ENCODE peak calls at places on chromosomes 11 and 22, in eight cellular contexts. S is tibial artery, X is type B pancreatic cell, Y is CD14-positive monocyte, F is progenitor cell of endocrine pancreas, U is HFF-Myc, V is heart left ventricle, I is upper lobe of right lung. C is an unnamed sample.
A peak's percentile ranks its signal among the peaks of the same experiment; 100 is the strongest.

GRCh38 chr22:47927811-47928210 is 1165.4 kb downstream of the TBC1D22A start:
- DNase-seq in Y (no peak), U (no peak), X (no peak), I (no peak), V (no peak), F (no peak), S (no peak), C (no peak)

GRCh38 chr11:47408598-47409439 is 429 bp downstream of the SLC39A13 start:
- DNase-seq in V (peak; percentile 60), S (peak; percentile 56), F (no peak), Y (no peak), X (no peak), U (peak; percentile 59), I (peak; percentile 71), C (peak; percentile 93)

GRCh38 chr11:117417342-117417741 is 89.7 kb downstream of the CEP164 start:
- DNase-seq in I (peak; percentile 21), X (no peak), V (no peak), Y (no peak), S (no peak), U (no peak), F (no peak), C (peak; percentile 56)

GRCh38 chr22:22343603-22344276 is 99.2 kb downstream of the VPREB1 start:
- DNase-seq in X (no peak), Y (peak; percentile 81), I (no peak), V (no peak), F (no peak), S (no peak), U (no peak), C (no peak)

GRCh38 chr22:49404020-49404419 is 423.7 kb downstream of the BRD1 start:
- DNase-seq in F (no peak), Y (no peak), U (no peak), V (no peak), I (no peak), S (no peak), X (peak; percentile 40), C (peak; percentile 52)

GRCh38 chr11:126312903-126313460 is 9.1 kb downstream of the DCPS start:
- DNase-seq in F (no peak), V (no peak), S (no peak), I (no peak), X (no peak), Y (no peak), U (no peak), C (no peak)

GRCh38 chr11:14625804-14626203 is 17.8 kb upstream of the PDE3B start:
- DNase-seq in S (no peak), I (no peak), F (no peak), X (no peak), Y (no peak), V (no peak), U (no peak), C (no peak)

GRCh38 chr11:61693897-61694840 is 14.0 kb downstream of the DAGLA start:
- DNase-seq in U (no peak), X (no peak), Y (no peak), S (no peak), I (no peak), F (no peak), V (peak; percentile 64), C (no peak)

GRCh38 chr11:37511425-37511933 is 913.4 kb upstream of the RAG2 start:
- DNase-seq in U (no peak), I (no peak), X (no peak), V (no peak), F (no peak), Y (no peak), S (no peak), C (no peak)

GRCh38 chr11:27293500-27294417 is 69.3 kb downstream of the CCDC34 start:
- DNase-seq in S (no peak), Y (no peak), F (no peak), I (no peak), V (no peak), X (no peak), U (no peak), C (no peak)

GRCh38 chr22:27317156-27317555 is 484.4 kb downstream of the MN1 start:
- DNase-seq in S (no peak), U (no peak), Y (no peak), X (no peak), V (no peak), F (no peak), I (no peak), C (no peak)

GRCh38 chr11:74846770-74847169 is 98.1 kb downstream of the RNF169 start:
- DNase-seq in U (no peak), V (no peak), S (no peak), F (no peak), X (no peak), I (no peak), Y (no peak), C (no peak)

GRCh38 chr11:1628506-1629325 is 859 bp upstream of the KRTAP5-5 start:
- DNase-seq in I (peak; percentile 81), S (no peak), Y (no peak), X (no peak), V (peak; percentile 49), F (peak; percentile 65), U (no peak), C (peak; percentile 75)

GRCh38 chr22:50601669-50602337 is 1.2 kb downstream of the MAPK8IP2 start:
- DNase-seq in X (no peak), S (no peak), U (no peak), V (no peak), I (no peak), Y (no peak), F (no peak), C (no peak)

GRCh38 chr11:11622772-11623531 is 1.1 kb upstream of the GALNT18 start:
- DNase-seq in I (no peak), X (no peak), U (no peak), V (no peak), Y (no peak), S (no peak), F (no peak), C (no peak)

DNA sequence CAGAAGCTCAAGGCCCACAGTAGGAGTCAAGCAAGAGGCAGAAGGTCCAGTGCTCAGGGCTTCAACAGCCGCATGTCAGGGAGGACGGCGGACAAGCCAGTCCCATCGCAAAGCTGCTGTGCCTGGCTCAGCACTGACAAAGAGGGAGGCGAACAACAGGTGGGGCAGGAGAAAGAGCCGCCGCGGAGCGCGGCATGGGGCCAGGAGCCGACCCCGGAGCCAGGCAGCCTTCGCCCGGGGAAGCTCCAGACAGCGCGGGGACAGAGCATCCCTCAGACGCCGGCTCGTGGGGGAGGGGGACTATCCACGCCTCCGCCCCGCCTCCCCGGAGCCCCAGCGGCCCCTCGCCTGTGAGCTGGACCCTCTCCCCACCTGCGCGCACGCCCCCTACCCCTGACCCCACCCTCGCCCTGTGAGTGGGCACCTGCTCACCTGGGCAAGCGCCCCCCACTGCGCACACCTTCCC is 369 bp downstream of the DHCR7 start:
- DNase-seq in S (peak; percentile 25), Y (no peak), V (peak; percentile 51), I (peak; percentile 76), U (no peak), X (no peak), F (no peak), C (no peak)
- TF ChIP-seq CTCF in S (no peak), Y (no peak), V (no peak), I (no peak), U (no peak), X (no peak), F (no peak), C (no peak)

GRCh38 chr11:91527380-91528030 is 697.1 kb upstream of the FAT3 start:
- DNase-seq in I (no peak), V (no peak), S (no peak), U (no peak), F (no peak), Y (no peak), X (no peak), C (no peak)
- TF ChIP-seq CTCF in I (no peak), V (no peak), S (no peak), U (no peak), F (no peak), Y (no peak), X (no peak), C (no peak)

DNA sequence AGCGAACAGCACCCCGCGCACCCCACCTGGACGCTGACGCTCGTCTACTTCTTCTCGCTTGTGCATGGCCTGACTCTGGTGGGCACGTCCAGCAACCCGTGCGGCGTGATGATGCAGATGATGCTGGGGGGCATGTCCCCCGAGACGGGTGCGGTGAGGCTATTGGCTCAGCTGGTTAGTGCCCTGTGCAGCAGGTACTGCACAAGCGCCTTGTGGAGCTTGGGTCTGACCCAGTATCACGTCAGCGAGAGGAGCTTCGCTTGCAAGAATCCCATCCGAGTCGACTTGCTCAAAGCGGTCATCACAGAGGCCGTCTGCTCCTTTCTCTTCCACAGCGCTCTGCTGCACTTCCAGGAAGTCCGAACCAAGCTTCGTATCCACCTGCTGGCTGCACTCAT is 440 bp downstream of the AQP11 start:
- DNase-seq in S (peak; percentile 25), F (peak; percentile 20), Y (no peak), I (no peak), X (no peak), U (no peak), V (peak; percentile 40), C (no peak)
- TF ChIP-seq CTCF in S (no peak), F (peak; percentile 29), Y (no peak), I (no peak), X (no peak), U (no peak), V (no peak), C (no peak)

DNA sequence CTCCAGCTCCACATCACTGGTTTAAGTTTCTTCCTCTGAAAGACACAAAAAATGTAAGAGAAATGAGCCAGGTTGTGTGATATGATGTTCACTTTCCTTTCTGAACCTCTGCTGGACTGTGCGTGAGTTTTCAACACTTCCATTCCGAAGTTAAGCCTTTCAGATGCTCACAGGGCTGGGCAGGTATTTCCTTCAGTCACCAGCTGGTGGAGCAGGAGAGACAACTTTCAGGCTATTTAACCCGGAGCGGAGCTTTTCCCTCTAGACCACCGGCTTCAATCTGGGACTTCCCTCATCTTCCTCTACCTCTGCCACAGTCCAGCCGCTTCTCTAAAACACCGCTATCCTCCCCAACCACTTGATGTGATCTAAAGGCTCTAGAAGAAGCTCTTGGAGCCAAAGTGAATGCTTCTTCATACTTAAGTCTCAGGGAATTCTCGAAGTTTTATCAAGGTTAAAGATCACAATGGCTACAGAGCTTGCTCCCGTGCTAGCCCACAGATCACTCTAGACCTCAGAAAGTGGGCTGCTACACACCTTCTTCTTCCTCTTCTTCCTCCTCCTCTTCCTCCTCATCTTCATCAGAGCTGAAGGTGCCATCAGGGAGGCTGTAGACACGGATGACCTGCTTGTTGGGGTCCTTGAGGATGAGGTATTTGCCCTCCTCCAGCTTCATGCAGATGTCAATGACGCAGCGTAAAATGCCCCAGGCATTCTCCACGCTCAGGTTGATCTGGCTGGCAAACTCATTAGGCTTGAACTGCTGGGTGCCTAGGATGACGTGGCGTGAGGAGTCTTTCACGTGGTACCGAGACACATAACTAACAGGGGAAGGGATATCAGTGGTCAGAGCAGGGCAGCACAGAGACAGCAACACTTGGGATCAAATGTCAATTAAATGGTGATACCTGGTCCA is 4.4 kb upstream of the FOXRED2 start:
- DNase-seq in F (peak; percentile 37), Y (no peak), U (no peak), V (no peak), X (no peak), S (no peak), I (no peak), C (no peak)
- TF ChIP-seq CTCF in F (peak; percentile 65), Y (peak; percentile 69), U (peak; percentile 55), V (peak; percentile 47), X (peak; percentile 75), S (peak; percentile 25), I (peak; percentile 55), C (peak; percentile 80)

C was measured in chondrocyte.